ENCODE peak calls at places on chromosomes 4 and X, in six cellular contexts. J is HS-27A; H is GM13977; Y is fibroblast of the conjunctiva; N is progenitor cell of endocrine pancreas; V is activated CD4-positive, alpha-beta T cell treated with anti-CD3 and anti-CD28 coated beads, Interleukin-2, amount 10 ng/mL, durations not matched to agents 7 days and 5 days. Z is an unnamed sample.

GRCh38 chr4:37675587-37676290 is 10.4 kb downstream of the RELL1 start:
- DNase-seq in J (no peak), H (peak; percentile 64), Y (no peak), N (no peak), V (peak; percentile 62), Z (no peak)

GRCh38 chr4:54005475-54005874 is 58.9 kb downstream of the CHIC2 start:
- DNase-seq in J (no peak), H (no peak), Y (peak; percentile 14), N (no peak), V (no peak), Z (no peak)

GRCh38 chr4:27084685-27085356 is 224.2 kb downstream of the STIM2 start:
- DNase-seq in J (no peak), H (no peak), Y (no peak), N (peak; percentile 15), V (no peak), Z (no peak)

GRCh38 chr4:140718240-140718639 is 37.9 kb downstream of the TBC1D9 start:
- DNase-seq in J (peak; percentile 11), H (no peak), Y (no peak), N (no peak), V (no peak), Z (no peak)

GRCh38 chr4:81960968-81961367 is 412.8 kb downstream of the HNRNPD start:
- DNase-seq in J (no peak), H (no peak), Y (no peak), N (no peak), V (no peak), Z (no peak)

GRCh38 chrX:15737188-15737956 is 698 bp upstream of the CA5B start:
- DNase-seq in J (no peak), H (no peak), Y (no peak), N (no peak), V (no peak), Z (no peak)

GRCh38 chr4:127139788-127140286 is 492.9 kb upstream of the INTU start:
- DNase-seq in J (no peak), H (no peak), Y (no peak), N (no peak), V (no peak), Z (no peak)

GRCh38 chr4:151887151-151887815 is 126.5 kb upstream of the GATB start:
- DNase-seq in J (peak; percentile 22), H (peak; percentile 27), Y (no peak), N (no peak), V (no peak), Z (no peak)

GRCh38 chr4:155889036-155889793 is 14.3 kb upstream of the TDO2 start:
- DNase-seq in J (no peak), H (no peak), Y (peak; percentile 60), N (no peak), V (no peak), Z (no peak)

GRCh38 chr4:73836373-73837269 is at the start of gene CXCL6:
- DNase-seq in J (no peak), H (no peak), Y (no peak), N (peak; percentile 36), V (no peak), Z (no peak)

GRCh38 chr4:68348577-68348976 is 1.3 kb downstream of the YTHDC1 start:
- DNase-seq in J (no peak), H (no peak), Y (no peak), N (no peak), V (no peak), Z (no peak)

GRCh38 chrX:136166221-136166855 is 19.0 kb downstream of the FHL1 start:
- DNase-seq in J (no peak), H (no peak), Y (peak; percentile 39), N (no peak), V (no peak), Z (no peak)

GRCh38 chr4:152100378-152101201 is 339.8 kb upstream of the GATB start:
- DNase-seq in J (no peak), H (no peak), Y (no peak), N (no peak), V (peak; percentile 92), Z (no peak)

GRCh38 chr4:8079031-8079885 is 79.4 kb downstream of the ABLIM2 start:
- DNase-seq in J (no peak), H (no peak), Y (no peak), N (no peak), V (no peak), Z (no peak)

GRCh38 chr4:10013722-10014121 is 7.6 kb downstream of the SLC2A9 start:
- DNase-seq in J (no peak), H (peak; percentile 68), Y (no peak), N (no peak), V (peak; percentile 54), Z (no peak)

GRCh38 chrX:110286126-110286525 is 31.8 kb downstream of the AMMECR1 start:
- DNase-seq in J (peak; percentile 55), H (no peak), Y (peak; percentile 68), N (no peak), V (no peak), Z (no peak)

GRCh38 chr4:150242820-150243458 is 164.7 kb downstream of the DCLK2 start:
- DNase-seq in J (no peak), H (peak; percentile 53), Y (peak; percentile 21), N (no peak), V (peak; percentile 17), Z (no peak)

GRCh38 chr4:92303621-92304027 is at the start of gene GRID2:
- DNase-seq in J (no peak), H (peak; percentile 38), Y (no peak), N (peak; percentile 28), V (no peak), Z (no peak)

GRCh38 chr4:101853028-101853427 is 62.5 kb downstream of the BANK1 start:
- DNase-seq in J (no peak), H (no peak), Y (no peak), N (no peak), V (no peak), Z (no peak)

GRCh38 chr4:146155152-146155724 is 20.3 kb upstream of the LSM6 start:
- DNase-seq in J (no peak), H (no peak), Y (no peak), N (no peak), V (no peak), Z (no peak)

GRCh38 chr4:119731146-119731742 is 102.6 kb upstream of the PDE5A start:
- DNase-seq in J (no peak), H (no peak), Y (no peak), N (no peak), V (no peak), Z (no peak)

GRCh38 chrX:71541546-71542022 is 8.7 kb downstream of the OGT start:
- DNase-seq in J (no peak), H (no peak), Y (peak; percentile 40), N (no peak), V (no peak), Z (no peak)

GRCh38 chrX:150772150-150772970 is 79.2 kb downstream of the MTMR1 start:
- DNase-seq in J (no peak), H (peak; percentile 82), Y (peak; percentile 38), N (peak; percentile 86), V (peak; percentile 78), Z (no peak)

GRCh38 chr4:38565271-38566199 is 98.5 kb upstream of the KLF3 start:
- DNase-seq in J (peak; percentile 11), H (no peak), Y (peak; percentile 43), N (no peak), V (no peak), Z (no peak)

GRCh38 chr4:41360214-41360910 is 103.6 kb downstream of the UCHL1 start:
- DNase-seq in J (peak; percentile 30), H (peak; percentile 26), Y (no peak), N (peak; percentile 47), V (no peak), Z (no peak)

GRCh38 chr4:155742310-155743015 is 16.4 kb upstream of the GUCY1B1 start:
- DNase-seq in J (no peak), H (no peak), Y (no peak), N (no peak), V (no peak), Z (no peak)

GRCh38 chr4:55378617-55379467 is 16.9 kb upstream of the TMEM165 start:
- DNase-seq in J (no peak), H (no peak), Y (no peak), N (no peak), V (no peak), Z (no peak)

GRCh38 chr4:117664706-117665444 is 369.4 kb upstream of the NDST3 start:
- DNase-seq in J (no peak), H (no peak), Y (no peak), N (no peak), V (no peak), Z (no peak)

GRCh38 chrX:15600745-15601144 is at the start of gene ACE2:
- DNase-seq in J (no peak), H (no peak), Y (no peak), N (no peak), V (no peak), Z (no peak)

GRCh38 chrX:131816551-131817136 is 206.5 kb upstream of the STK26 start:
- DNase-seq in J (no peak), H (peak; percentile 52), Y (peak; percentile 69), N (no peak), V (peak; percentile 86), Z (no peak)

GRCh38 chrX:2848806-2849420 is 20.2 kb downstream of the GYG2 start:
- DNase-seq in J (no peak), H (no peak), Y (peak; percentile 4), N (no peak), V (no peak), Z (no peak)

Z was measured in mesenteric fat pad.